ENCODE peak calls at places on chromosome 13, in ten cellular contexts. I, A, H, O, P, N, J, M, Z and W are unnamed samples.

GRCh38 chr13:52348983-52349780 is 56.8 kb downstream of the THSD1 start:
- DNase-seq in P (no peak), A (no peak), J (peak; percentile 85), N (peak; percentile 96), Z (peak; percentile 92), M (no peak), O (no peak), H (peak; percentile 15), I (no peak), W (peak; percentile 51)

GRCh38 chr13:96958286-96958891 is 35.9 kb downstream of the OXGR1 start:
- DNase-seq in H (no peak), A (peak; percentile 79), O (peak; percentile 66), J (peak; percentile 13), N (peak; percentile 4), I (no peak), P (peak; percentile 40), M (peak; percentile 33), Z (peak; percentile 8), W (peak; percentile 38)

GRCh38 chr13:22744688-22745452 is 435.9 kb upstream of the SGCG start:
- DNase-seq in I (peak; percentile 36), O (peak; percentile 35), Z (no peak), M (no peak), H (peak; percentile 5), P (no peak), J (no peak), A (no peak), N (no peak), W (no peak)

GRCh38 chr13:91618315-91618714 is 219.9 kb downstream of the GPC5 start:
- DNase-seq in J (no peak), N (no peak), O (no peak), P (no peak), I (no peak), M (no peak), A (no peak), Z (no peak), H (no peak), W (no peak)

GRCh38 chr13:28320884-28321574 is 173.9 kb downstream of the FLT1 start:
- DNase-seq in I (no peak), A (peak; percentile 21), P (no peak), O (no peak), H (no peak), N (no peak), M (no peak), J (peak; percentile 84), Z (no peak), W (no peak)

GRCh38 chr13:38141792-38142191 is 207.9 kb upstream of the UFM1 start:
- DNase-seq in Z (peak; percentile 35), M (no peak), N (peak; percentile 47), J (no peak), O (no peak), I (no peak), A (no peak), H (no peak), P (no peak), W (peak; percentile 35)

GRCh38 chr13:26482451-26483197 is 74.9 kb upstream of the WASF3 start:
- DNase-seq in H (peak; percentile 57), A (peak; percentile 91), M (peak; percentile 65), Z (peak; percentile 62), I (peak; percentile 74), N (peak; percentile 57), O (peak; percentile 75), P (no peak), J (peak; percentile 74), W (peak; percentile 79)

GRCh38 chr13:74064805-74065204 is 69.4 kb downstream of the KLF12 start:
- DNase-seq in A (no peak), I (no peak), O (no peak), P (no peak), M (no peak), Z (peak; percentile 26), H (no peak), J (peak; percentile 82), N (no peak), W (no peak)

GRCh38 chr13:35963982-35964665 is 167.1 kb downstream of the DCLK1 start:
- DNase-seq in M (no peak), Z (no peak), P (no peak), O (no peak), A (no peak), N (no peak), J (no peak), H (no peak), I (no peak), W (peak; percentile 29)

GRCh38 chr13:98401936-98402335 is 175.0 kb downstream of the STK24 start:
- DNase-seq in O (no peak), H (no peak), I (peak; percentile 10), J (no peak), M (no peak), A (no peak), N (no peak), P (no peak), Z (no peak), W (no peak)

GRCh38 chr13:81639984-81640582 is 1299.2 kb upstream of the SPRY2 start:
- DNase-seq in O (peak; percentile 15), M (no peak), P (no peak), A (peak; percentile 48), I (no peak), Z (no peak), H (peak; percentile 0), N (peak; percentile 14), J (no peak), W (no peak)

GRCh38 chr13:88526853-88527215 is 855.7 kb downstream of the SLITRK5 start:
- DNase-seq in I (no peak), H (no peak), M (no peak), Z (no peak), N (no peak), A (no peak), O (no peak), J (no peak), P (no peak), W (no peak)

GRCh38 chr13:90868321-90868920 is 479.1 kb upstream of the MIR17HG start:
- DNase-seq in O (no peak), A (peak; percentile 74), J (peak; percentile 11), I (no peak), M (peak; percentile 17), P (no peak), H (peak; percentile 47), N (peak; percentile 9), Z (peak; percentile 7), W (peak; percentile 23)

GRCh38 chr13:112803422-112803821 is 113.6 kb downstream of the ATP11A start:
- DNase-seq in Z (no peak), O (peak; percentile 79), M (no peak), P (no peak), J (no peak), I (no peak), H (no peak), N (no peak), A (no peak), W (no peak)

GRCh38 chr13:113413178-113413897 is 40.0 kb downstream of the ADPRHL1 start:
- DNase-seq in O (no peak), I (no peak), A (no peak), J (no peak), Z (peak; percentile 27), P (no peak), N (no peak), H (no peak), M (no peak), W (no peak)

GRCh38 chr13:41454170-41454569 is 3.2 kb upstream of the RGCC start:
- DNase-seq in H (no peak), O (no peak), J (no peak), M (no peak), Z (no peak), A (no peak), N (no peak), P (no peak), I (no peak), W (no peak)

GRCh38 chr13:47000166-47000565 is 103.3 kb upstream of the HTR2A start:
- DNase-seq in O (no peak), A (no peak), J (peak; percentile 11), P (no peak), M (no peak), Z (peak; percentile 56), I (no peak), N (peak; percentile 21), H (no peak), W (no peak)
- H3K9ac ChIP-seq in O (no peak overlapping the region), A (no peak overlapping the region), J (no peak overlapping the region), P (no peak overlapping the region), M (no peak overlapping the region), Z (no peak overlapping the region), I (no peak overlapping the region), N (no peak overlapping the region), H (no peak overlapping the region), W (no peak overlapping the region)

DNA sequence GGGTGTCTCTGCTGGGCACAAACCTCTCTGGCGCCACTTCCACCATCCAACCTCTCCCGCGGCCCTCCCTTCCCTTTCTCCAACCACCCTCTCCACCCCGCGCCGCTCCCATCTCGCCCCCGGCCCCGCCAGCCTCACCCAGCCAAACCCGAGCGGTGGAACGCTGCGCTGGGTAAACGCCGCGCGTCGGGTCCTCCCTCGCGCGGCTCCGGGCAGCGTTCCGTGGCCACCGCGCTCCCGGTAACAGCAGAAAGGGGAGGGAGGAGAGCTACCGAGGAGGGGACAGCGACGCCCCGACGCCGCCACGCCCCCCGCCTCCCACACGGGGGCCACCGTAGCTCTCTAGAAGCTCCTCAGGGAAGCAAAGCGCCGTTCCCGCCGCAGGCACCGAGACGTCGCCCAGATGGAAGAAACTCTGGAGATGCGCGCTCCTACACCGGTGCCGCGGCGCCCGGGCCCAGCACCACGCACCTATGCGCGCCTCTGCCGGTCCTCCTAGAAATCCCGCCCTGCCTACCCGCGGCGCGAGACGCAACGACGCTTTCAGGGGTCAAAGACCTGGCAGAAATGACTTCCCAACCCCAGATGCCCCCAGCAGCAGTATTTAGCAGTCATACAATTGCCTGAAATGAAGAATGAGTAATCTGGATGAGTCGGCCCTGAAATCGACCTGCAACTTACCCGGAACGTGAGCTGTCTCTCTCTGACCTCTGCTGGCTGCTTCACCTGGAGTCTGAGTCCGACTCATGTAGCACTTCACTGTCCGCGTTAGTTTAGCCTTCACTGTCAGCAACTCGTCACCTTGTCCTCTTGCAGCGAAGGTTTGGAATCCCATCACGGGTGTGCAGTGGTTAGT is at the start of gene RUBCNL:
- DNase-seq in O (peak; percentile 31), A (no peak), P (no peak), H (no peak), I (peak; percentile 70), N (peak; percentile 85), M (peak; percentile 57), Z (peak; percentile 30), J (no peak), W (no peak)
- H3K9ac ChIP-seq in O (peak within 1 kb of the TSS; percentile 13), A (no peak within 1 kb of the TSS), P (peak within 1 kb of the TSS; percentile 61), H (no peak within 1 kb of the TSS), I (no peak within 1 kb of the TSS), N (peak within 1 kb of the TSS; percentile 9), M (peak within 1 kb of the TSS; percentile 67), Z (no peak within 1 kb of the TSS), J (no peak within 1 kb of the TSS), W (no peak within 1 kb of the TSS)

GRCh38 chr13:59776924-59777690 is 386.6 kb downstream of the DIAPH3 start:
- DNase-seq in M (no peak), H (no peak), N (peak; percentile 80), A (no peak), Z (peak; percentile 91), P (no peak), J (peak; percentile 90), O (no peak), I (no peak), W (peak; percentile 75)
- H3K9ac ChIP-seq in M (no peak overlapping the region), H (no peak overlapping the region), N (peak overlapping the region; percentile 23), A (no peak overlapping the region), Z (no peak overlapping the region), P (no peak overlapping the region), J (no peak overlapping the region), O (no peak overlapping the region), I (no peak overlapping the region), W (no peak overlapping the region)

DNA sequence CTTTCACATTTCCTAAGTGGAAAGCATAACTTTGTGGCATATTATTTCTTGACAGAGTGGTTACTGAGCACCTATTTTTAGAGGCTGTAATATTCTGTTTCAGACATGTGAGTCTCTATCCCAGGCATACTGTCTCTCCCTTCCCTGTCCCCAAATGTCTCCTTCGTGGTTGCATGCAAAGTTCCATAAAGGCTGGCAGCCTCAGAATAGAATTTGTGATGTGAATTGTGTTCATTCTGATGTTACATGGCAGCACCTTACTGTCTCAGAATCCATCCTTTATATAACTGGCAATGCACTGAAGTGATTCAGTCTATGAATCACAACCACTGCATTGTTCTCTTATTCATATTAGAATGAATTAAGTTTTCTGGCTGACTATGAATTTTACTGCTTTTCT is 89.0 kb upstream of the SLC7A1 start:
- DNase-seq in N (peak; percentile 59), A (no peak), O (no peak), M (no peak), J (peak; percentile 34), Z (peak; percentile 81), P (no peak), I (no peak), H (no peak), W (no peak)
- H3K9ac ChIP-seq in N (no peak overlapping the region), A (no peak overlapping the region), O (no peak overlapping the region), M (no peak overlapping the region), J (no peak overlapping the region), Z (no peak overlapping the region), P (no peak overlapping the region), I (no peak overlapping the region), H (no peak overlapping the region), W (no peak overlapping the region)